ENCODE peak calls at places on chromosomes 3 and 15, in six cellular contexts. Y, B, J, X, I and Z are unnamed samples.

GRCh38 chr3:42118762-42119361 is 27.7 kb downstream of the TRAK1 start:
- DNase-seq in Y (peak; percentile 55), B (peak; percentile 6), J (peak; percentile 47), X (no peak), I (peak; percentile 52), Z (peak; percentile 49)

GRCh38 chr15:75228787-75229186 is 27.1 kb downstream of the C15orf39 start:
- DNase-seq in Y (no peak), B (no peak), J (no peak), X (no peak), I (no peak), Z (no peak)

GRCh38 chr15:66472176-66472999 is 25.2 kb downstream of the SNAPC5 start:
- DNase-seq in Y (peak; percentile 82), B (no peak), J (peak; percentile 36), X (no peak), I (no peak), Z (no peak)

GRCh38 chr15:78242128-78242527 is 7.8 kb upstream of the ACSBG1 start:
- DNase-seq in Y (peak; percentile 43), B (no peak), J (no peak), X (no peak), I (peak; percentile 34), Z (no peak)

GRCh38 chr15:60798821-60799220 is 319.9 kb upstream of the ICE2 start:
- DNase-seq in Y (peak; percentile 87), B (no peak), J (peak; percentile 89), X (peak; percentile 12), I (no peak), Z (no peak)

GRCh38 chr3:37811625-37812356 is 49.9 kb upstream of the CTDSPL start:
- DNase-seq in Y (no peak), B (no peak), J (no peak), X (no peak), I (no peak), Z (no peak)

GRCh38 chr3:168671091-168671490 is 575.4 kb upstream of the GOLIM4 start:
- DNase-seq in Y (no peak), B (no peak), J (no peak), X (no peak), I (peak; percentile 22), Z (no peak)

GRCh38 chr3:120432105-120432860 is 18.5 kb downstream of the FSTL1 start:
- DNase-seq in Y (no peak), B (no peak), J (peak; percentile 95), X (no peak), I (no peak), Z (no peak)

GRCh38 chr3:148631124-148631903 is 66.4 kb upstream of the AGTR1 start:
- DNase-seq in Y (no peak), B (no peak), J (no peak), X (no peak), I (peak; percentile 2), Z (no peak)

GRCh38 chr3:71066356-71066755 is 517.2 kb downstream of the FOXP1 start:
- DNase-seq in Y (peak; percentile 68), B (no peak), J (no peak), X (no peak), I (peak; percentile 55), Z (no peak)

GRCh38 chr3:11312139-11312538 is 39.9 kb downstream of the ATG7 start:
- DNase-seq in Y (no peak), B (no peak), J (no peak), X (no peak), I (no peak), Z (no peak)

GRCh38 chr3:44584646-44585501 is at the start of gene ZNF660:
- DNase-seq in Y (peak; percentile 4), B (peak; percentile 78), J (peak; percentile 83), X (no peak), I (peak; percentile 93), Z (peak; percentile 84)

GRCh38 chr3:186418601-186419238 is 56.7 kb upstream of the DGKG start:
- DNase-seq in Y (peak; percentile 22), B (no peak), J (no peak), X (no peak), I (no peak), Z (no peak)

GRCh38 chr3:177452487-177452886 is 255.2 kb upstream of the TBL1XR1 start:
- DNase-seq in Y (no peak), B (no peak), J (peak; percentile 99), X (peak; percentile 78), I (no peak), Z (no peak)

GRCh38 chr3:190615607-190616006 is 101.7 kb downstream of the IL1RAP start:
- DNase-seq in Y (no peak), B (no peak), J (no peak), X (no peak), I (no peak), Z (no peak)